ENCODE peak calls at places on chromosome 5, in seven cellular contexts. P, B, D, S, F, N and A are unnamed samples.

GRCh38 chr5:92885950-92886349 is 695.1 kb downstream of the NR2F1-AS1 start:
- DNase-seq in P (no peak), B (no peak), D (no peak), S (no peak), F (peak; percentile 60), N (no peak), A (no peak)

GRCh38 chr5:150143725-150144058 is 12.0 kb downstream of the PDGFRB start:
- DNase-seq in P (no peak), B (no peak), D (no peak), S (no peak), F (no peak), N (no peak), A (no peak)

GRCh38 chr5:14326035-14326909 is 183.1 kb downstream of the TRIO start:
- DNase-seq in P (no peak), B (no peak), D (no peak), S (no peak), F (no peak), N (no peak), A (no peak)

GRCh38 chr5:72235725-72236124 is 84.3 kb downstream of the MRPS27 start:
- DNase-seq in P (no peak), B (no peak), D (no peak), S (no peak), F (no peak), N (no peak), A (no peak)

GRCh38 chr5:172940242-172941066 is 18.8 kb upstream of the RPL26L1 start:
- DNase-seq in P (no peak), B (no peak), D (no peak), S (no peak), F (no peak), N (no peak), A (no peak)

GRCh38 chr5:5650242-5650641 is 227.8 kb downstream of the ICE1 start:
- DNase-seq in P (no peak), B (no peak), D (no peak), S (no peak), F (no peak), N (no peak), A (no peak)

GRCh38 chr5:172633403-172633970 is 7.6 kb upstream of the NEURL1B start:
- DNase-seq in P (no peak), B (no peak), D (no peak), S (no peak), F (no peak), N (no peak), A (peak; percentile 33)

GRCh38 chr5:104189031-104189430 is 626.4 kb upstream of the NUDT12 start:
- DNase-seq in P (no peak), B (no peak), D (no peak), S (no peak), F (no peak), N (no peak), A (no peak)

GRCh38 chr5:16134204-16134603 is 45.4 kb downstream of the MARCHF11 start:
- DNase-seq in P (no peak), B (no peak), D (no peak), S (no peak), F (no peak), N (no peak), A (no peak)

GRCh38 chr5:180343110-180343845 is 9.9 kb downstream of the GFPT2 start:
- DNase-seq in P (peak; percentile 65), B (no peak), D (no peak), S (no peak), F (no peak), N (no peak), A (no peak)

GRCh38 chr5:34655354-34655991 is 655 bp upstream of the RAI14 start:
- DNase-seq in P (peak; percentile 83), B (no peak), D (no peak), S (peak; percentile 51), F (peak; percentile 75), N (peak; percentile 70), A (no peak)

GRCh38 chr5:168987540-168988300 is 313.2 kb downstream of the SLIT3 start:
- DNase-seq in P (peak; percentile 79), B (peak; percentile 27), D (peak; percentile 70), S (peak; percentile 75), F (peak; percentile 46), N (peak; percentile 76), A (no peak)

GRCh38 chr5:72478276-72478675 is 28.9 kb downstream of the ZNF366 start:
- DNase-seq in P (no peak), B (no peak), D (no peak), S (no peak), F (no peak), N (no peak), A (no peak)

GRCh38 chr5:179183481-179183880 is 123.3 kb downstream of the ZNF354C start:
- DNase-seq in P (no peak), B (no peak), D (peak; percentile 13), S (no peak), F (no peak), N (no peak), A (no peak)

GRCh38 chr5:31236339-31236738 is 42.9 kb downstream of the CDH6 start:
- DNase-seq in P (no peak), B (no peak), D (no peak), S (no peak), F (no peak), N (no peak), A (no peak)

GRCh38 chr5:58983496-58983895 is 400.6 kb downstream of the RAB3C start:
- DNase-seq in P (no peak), B (no peak), D (no peak), S (no peak), F (no peak), N (no peak), A (no peak)

GRCh38 chr5:59115345-59115744 is 532.5 kb downstream of the RAB3C start:
- DNase-seq in P (no peak), B (no peak), D (no peak), S (no peak), F (no peak), N (no peak), A (no peak)

DNA sequence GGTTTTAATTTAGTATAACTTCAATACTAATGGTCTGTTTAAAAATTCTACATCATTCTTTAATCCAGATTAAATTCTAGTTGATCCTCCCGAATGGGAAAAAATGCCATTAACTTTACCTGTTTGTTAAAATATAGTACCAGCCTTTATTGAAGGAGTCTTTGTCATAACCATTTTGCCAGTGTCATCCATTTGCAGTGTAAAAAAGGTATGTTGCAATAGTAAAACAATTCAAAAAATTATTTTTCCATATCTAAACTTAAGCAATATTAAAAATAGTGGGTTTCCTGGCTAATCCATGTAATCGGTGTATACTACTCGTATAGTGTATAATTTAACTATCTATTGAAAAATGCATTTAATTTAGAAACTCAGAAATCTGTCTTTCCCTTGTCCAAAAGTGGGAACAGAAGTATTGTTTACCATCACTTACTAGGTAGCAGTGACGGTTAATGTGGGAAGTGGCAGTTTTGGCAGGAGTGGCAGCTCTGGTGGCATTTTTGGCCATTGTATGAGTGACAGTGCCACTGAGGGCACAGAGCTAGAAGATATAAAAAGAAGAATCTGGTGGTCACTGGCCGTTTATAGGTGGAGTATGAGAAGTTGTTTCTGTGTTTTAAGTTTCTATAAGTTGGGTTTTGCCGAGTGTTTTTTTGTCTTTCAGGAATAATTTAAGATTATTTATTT is 1.9 kb downstream of the AP3S1 start:
- DNase-seq in P (no peak), B (no peak), D (no peak), S (no peak), F (no peak), N (no peak), A (no peak)
- H3K4me1 ChIP-seq in P (peaks cover 38% of the 10 kb centered on the region), B (peaks cover 22% of the 10 kb centered on the region), D (peaks cover 46% of the 10 kb centered on the region), S (peaks cover 33% of the 10 kb centered on the region), F (peaks cover 14% of the 10 kb centered on the region), N (no peaks in the 10 kb centered on the region), A (peaks cover 29% of the 10 kb centered on the region)

GRCh38 chr5:170475269-170476000 is 28.4 kb upstream of the KCNIP1 start:
- DNase-seq in P (no peak), B (no peak), D (no peak), S (no peak), F (no peak), N (no peak), A (no peak)

GRCh38 chr5:170480277-170480676 is 23.5 kb upstream of the KCNIP1 start:
- DNase-seq in P (no peak), B (no peak), D (no peak), S (no peak), F (no peak), N (no peak), A (no peak)

GRCh38 chr5:170479484-170479883 is 24.3 kb upstream of the KCNIP1 start:
- DNase-seq in P (no peak), B (no peak), D (no peak), S (no peak), F (no peak), N (no peak), A (no peak)

GRCh38 chr5:170477906-170478305 is 25.9 kb upstream of the KCNIP1 start:
- DNase-seq in P (no peak), B (no peak), D (no peak), S (no peak), F (no peak), N (no peak), A (no peak)

DNA sequence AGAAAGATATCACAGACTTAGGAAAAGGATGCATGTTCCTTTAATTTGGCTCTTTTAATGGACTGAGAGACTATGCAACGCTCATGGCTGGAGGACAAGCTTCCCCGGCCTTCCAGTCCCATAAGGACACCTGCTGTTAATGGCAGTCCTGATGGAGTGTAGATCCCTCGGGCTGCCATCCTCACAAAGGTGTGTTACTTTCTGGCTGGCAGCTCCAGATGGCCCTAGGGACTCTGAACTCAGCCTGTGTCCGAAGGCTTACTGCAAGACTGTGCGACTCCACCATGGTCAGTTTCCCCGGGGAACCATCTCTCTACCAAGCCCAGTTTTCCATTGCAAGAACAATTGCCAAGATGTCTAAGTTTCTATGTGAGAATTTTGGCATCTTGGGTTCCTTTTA is 25.5 kb upstream of the KCNIP1 start:
- DNase-seq in P (no peak), B (no peak), D (no peak), S (no peak), F (no peak), N (no peak), A (no peak)
- H3K27me3 ChIP-seq in P (no peaks in the 10 kb centered on the region), B (no peaks in the 10 kb centered on the region), D (no peaks in the 10 kb centered on the region), S (no peaks in the 10 kb centered on the region), F (no peaks in the 10 kb centered on the region), N (peaks cover 2% of the 10 kb centered on the region), A (no peaks in the 10 kb centered on the region)

DNA sequence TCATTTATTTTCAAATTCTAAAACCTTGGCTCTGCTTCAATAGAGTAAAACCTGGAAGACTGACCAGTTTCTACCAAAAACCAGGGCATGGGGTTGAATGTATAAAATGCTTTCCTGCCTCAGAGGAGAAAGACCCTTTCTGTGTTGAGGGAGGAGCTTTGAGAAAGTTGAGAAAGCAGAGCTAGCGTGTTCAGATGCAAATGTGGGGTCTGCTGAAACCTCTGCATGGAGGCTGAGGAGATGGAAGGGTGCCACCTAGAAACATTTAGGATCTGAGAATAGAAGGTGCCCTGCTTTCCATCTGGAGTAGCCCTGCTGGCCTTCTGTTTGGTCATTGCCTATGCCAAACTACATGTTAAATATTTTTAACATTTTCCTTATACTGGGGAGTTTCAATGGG is 81.5 kb downstream of the NREP start:
- DNase-seq in P (no peak), B (no peak), D (no peak), S (no peak), F (no peak), N (no peak), A (no peak)
- TF ChIP-seq CTCF in P (no peak), B (no peak), D (no peak), S (no peak), F (no peak), N (no peak), A (no peak)

DNA sequence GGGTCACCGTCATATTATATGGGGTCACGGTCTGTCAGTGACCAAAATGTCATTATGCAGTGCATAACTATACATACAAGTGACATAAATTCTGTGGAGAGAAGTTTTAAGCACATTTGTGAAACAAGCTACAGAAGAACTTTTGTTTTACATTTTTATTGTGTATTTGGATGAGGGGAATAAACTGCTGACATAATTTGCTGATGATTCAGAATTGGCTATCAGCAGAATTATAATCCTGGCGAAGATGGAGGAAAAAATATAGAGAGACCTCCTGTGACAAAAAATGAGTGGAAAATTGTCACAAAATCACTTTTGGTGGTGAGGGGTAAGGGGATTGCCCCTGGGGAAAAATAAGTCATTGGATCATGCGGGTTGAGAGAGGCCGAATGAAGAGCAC is 116.3 kb upstream of the ANKRD55 start:
- DNase-seq in P (no peak), B (no peak), D (no peak), S (no peak), F (no peak), N (no peak), A (no peak)
- H3K4me1 ChIP-seq in P (no peaks in the 10 kb centered on the region), B (no peaks in the 10 kb centered on the region), D (peaks cover 12% of the 10 kb centered on the region), S (no peaks in the 10 kb centered on the region), F (no peaks in the 10 kb centered on the region), N (no peaks in the 10 kb centered on the region), A (peaks cover 26% of the 10 kb centered on the region)